ENCODE peak calls at places on chromosomes 16 and 17, in ten cellular contexts. W is nephron progenitor cell, U is A549, D is lower leg skin, R is heart left ventricle, M is MM.1S, C is psoas muscle, Q is omental fat pad, G is breast epithelium, S is fibroblast of pulmonary artery. H is an unnamed sample.

GRCh38 chr16:51592013-51592501 is 441.0 kb upstream of the SALL1 start:
- DNase-seq in W (peak; percentile 44), U (no peak), D (no peak), R (no peak), M (no peak), C (no peak), Q (no peak), G (no peak), S (no peak), H (no peak)

GRCh38 chr16:81940781-81941560 is 70.3 kb downstream of the SDR42E1 start:
- DNase-seq in W (no peak), U (peak; percentile 73), D (no peak), R (no peak), M (no peak), C (no peak), Q (no peak), G (no peak), S (peak; percentile 78), H (no peak)

GRCh38 chr17:4877089-4877488 is 22.2 kb upstream of the C17orf107 start:
- DNase-seq in W (no peak), U (no peak), D (no peak), R (no peak), M (no peak), C (no peak), Q (no peak), G (no peak), S (no peak), H (no peak)

GRCh38 chr17:4836221-4836620 is 3.1 kb downstream of the MINK1 start:
- DNase-seq in W (no peak), U (no peak), D (no peak), R (no peak), M (no peak), C (no peak), Q (no peak), G (no peak), S (no peak), H (no peak)

GRCh38 chr16:67025151-67025550 is 3.8 kb upstream of the CBFB start:
- DNase-seq in W (no peak), U (no peak), D (no peak), R (peak; percentile 3), M (no peak), C (no peak), Q (no peak), G (no peak), S (no peak), H (no peak)

GRCh38 chr16:67029249-67030096 is 524 bp downstream of the CBFB start:
- DNase-seq in W (peak; percentile 58), U (peak; percentile 45), D (peak; percentile 39), R (peak; percentile 73), M (peak; percentile 47), C (peak; percentile 68), Q (no peak), G (peak; percentile 62), S (peak; percentile 52), H (peak; percentile 75)

GRCh38 chr16:84406006-84406963 is 37.9 kb downstream of the ATP2C2 start:
- DNase-seq in W (no peak), U (no peak), D (no peak), R (no peak), M (no peak), C (no peak), Q (no peak), G (no peak), S (no peak), H (no peak)

GRCh38 chr17:6555331-6556120 is 829 bp downstream of the PITPNM3 start:
- DNase-seq in W (peak; percentile 55), U (no peak), D (no peak), R (no peak), M (no peak), C (no peak), Q (no peak), G (no peak), S (no peak), H (peak; percentile 45)

GRCh38 chr16:80084614-80085013 is 456.2 kb upstream of the DYNLRB2 start:
- DNase-seq in W (peak; percentile 44), U (peak; percentile 75), D (peak; percentile 66), R (peak; percentile 40), M (peak; percentile 31), C (peak; percentile 13), Q (no peak), G (no peak), S (peak; percentile 29), H (no peak)
- TF ChIP-seq CTCF in W (peak; percentile 59), U (peak; percentile 61), D (no peak), R (peak; percentile 73), M (peak; percentile 43), C (peak; percentile 61), Q (no peak), G (no peak), S (peak; percentile 17), H (no peak)

GRCh38 chr16:27639588-27640276 is 89.8 kb downstream of the KATNIP start:
- DNase-seq in W (peak; percentile 46), U (peak; percentile 53), D (no peak), R (no peak), M (peak; percentile 50), C (no peak), Q (no peak), G (no peak), S (peak; percentile 73), H (peak; percentile 77)

GRCh38 chr16:27640277-27640600 is 90.3 kb downstream of the KATNIP start:
- DNase-seq in W (no peak), U (no peak), D (peak; percentile 32), R (no peak), M (no peak), C (no peak), Q (no peak), G (no peak), S (no peak), H (no peak)

GRCh38 chr16:27644165-27644564 is 94.2 kb downstream of the KATNIP start:
- DNase-seq in W (no peak), U (no peak), D (no peak), R (no peak), M (no peak), C (no peak), Q (no peak), G (no peak), S (no peak), H (no peak)

GRCh38 chr16:27641260-27641659 is 91.3 kb downstream of the KATNIP start:
- DNase-seq in W (no peak), U (peak; percentile 11), D (no peak), R (no peak), M (no peak), C (no peak), Q (no peak), G (no peak), S (no peak), H (no peak)

DNA sequence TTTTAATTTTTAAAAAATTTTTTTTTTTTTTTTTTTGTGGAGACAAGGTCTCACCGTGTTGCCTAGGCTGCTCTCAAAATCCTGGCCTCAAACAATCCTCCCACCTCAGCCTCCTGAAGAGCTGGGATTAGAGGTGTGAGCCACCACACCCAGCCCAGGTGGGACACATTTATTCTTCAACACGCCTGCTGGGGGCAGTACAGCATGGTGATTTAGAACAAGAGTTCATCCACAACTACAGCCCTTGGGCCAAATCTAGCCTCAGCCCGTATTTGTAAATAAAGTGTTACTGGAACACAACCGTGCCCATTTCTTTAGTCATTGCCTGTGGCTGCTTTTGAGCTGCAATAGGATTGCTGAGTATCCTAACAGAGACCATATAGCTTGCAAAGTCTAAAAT is 92.8 kb downstream of the KATNIP start:
- DNase-seq in W (no peak), U (peak; percentile 44), D (no peak), R (no peak), M (no peak), C (no peak), Q (no peak), G (no peak), S (peak; percentile 47), H (no peak)
- TF ChIP-seq CTCF in W (no peak), U (no peak), D (no peak), R (peak; percentile 27), M (peak; percentile 20), C (peak; percentile 16), Q (no peak), G (no peak), S (peak; percentile 23), H (peak; percentile 16)

GRCh38 chr16:78092755-78093154 is 6.7 kb upstream of the WWOX start:
- DNase-seq in W (no peak), U (no peak), D (no peak), R (no peak), M (no peak), C (no peak), Q (no peak), G (no peak), S (no peak), H (no peak)

GRCh38 chr16:78094998-78095397 is 4.5 kb upstream of the WWOX start:
- DNase-seq in W (no peak), U (no peak), D (no peak), R (no peak), M (no peak), C (no peak), Q (no peak), G (no peak), S (no peak), H (no peak)

GRCh38 chr16:78096386-78096785 is 3.1 kb upstream of the WWOX start:
- DNase-seq in W (no peak), U (no peak), D (no peak), R (no peak), M (no peak), C (no peak), Q (no peak), G (no peak), S (no peak), H (no peak)

GRCh38 chr16:78091419-78091818 is 8.0 kb upstream of the WWOX start:
- DNase-seq in W (no peak), U (no peak), D (no peak), R (no peak), M (no peak), C (no peak), Q (no peak), G (no peak), S (no peak), H (no peak)

DNA sequence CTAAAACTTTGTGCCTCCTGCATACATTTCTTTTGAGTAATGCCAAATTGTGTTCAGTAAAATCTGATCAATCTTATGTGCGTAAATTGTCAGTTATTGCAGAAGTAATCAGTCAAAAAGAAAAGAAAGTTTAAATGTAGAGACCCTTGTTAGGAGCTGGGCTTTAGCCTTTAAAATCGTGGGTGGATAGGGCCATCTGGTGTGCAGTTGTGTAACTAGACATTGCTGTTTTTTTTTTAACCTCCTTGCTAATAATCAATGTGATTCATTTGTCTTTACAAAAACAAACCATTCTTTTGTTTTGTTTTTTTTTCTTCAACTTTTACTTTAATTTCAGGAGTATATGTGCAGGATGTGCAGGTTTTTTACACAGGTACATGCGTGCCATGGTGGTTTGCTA is 5.3 kb upstream of the WWOX start:
- DNase-seq in W (no peak), U (peak; percentile 6), D (no peak), R (no peak), M (no peak), C (no peak), Q (no peak), G (no peak), S (no peak), H (no peak)
- TF ChIP-seq CTCF in W (no peak), U (peak; percentile 16), D (no peak), R (peak; percentile 28), M (no peak), C (peak; percentile 22), Q (no peak), G (no peak), S (no peak), H (no peak)

DNA sequence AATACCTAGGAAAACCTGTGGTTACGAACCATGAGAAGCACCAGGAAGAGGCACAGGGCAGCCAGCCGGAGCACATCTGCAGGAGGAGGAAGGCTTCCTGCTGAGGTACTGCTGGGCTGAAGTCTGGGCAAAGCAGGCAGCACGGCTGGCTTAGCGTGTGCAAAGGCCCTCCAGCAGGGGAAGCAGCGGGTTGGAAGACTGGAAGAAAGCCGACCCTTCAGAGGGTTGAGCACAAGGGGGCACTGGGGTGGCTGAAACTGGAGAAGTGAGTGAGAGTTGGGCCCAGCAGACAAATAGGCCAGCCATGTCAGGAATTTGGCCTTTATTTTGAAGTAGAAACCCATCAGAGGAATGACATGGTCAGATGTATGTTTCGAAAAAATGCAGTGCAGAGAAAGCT is 12.1 kb upstream of the HSD3B7 start:
- DNase-seq in W (no peak), U (peak; percentile 39), D (no peak), R (no peak), M (no peak), C (no peak), Q (no peak), G (no peak), S (no peak), H (no peak)
- TF ChIP-seq CTCF in W (no peak), U (no peak), D (no peak), R (no peak), M (no peak), C (no peak), Q (no peak), G (no peak), S (peak; percentile 8), H (no peak)

H was measured in GM20000.